ENCODE peak calls at places on chromosomes 6 and 20, in five cellular contexts. Z is suprapubic skin, E is brain microvascular endothelial cell, N is astrocyte of the cerebellum, I is fibroblast of the aortic adventitia. J is an unnamed sample.

GRCh38 chr6:142761756-142762155 is 183.2 kb downstream of the HIVEP2 start:
- DNase-seq in Z (no peak), E (no peak), N (no peak), I (no peak), J (no peak)

GRCh38 chr20:43689165-43689564 is 22.3 kb downstream of the MYBL2 start:
- DNase-seq in Z (no peak), E (no peak), N (no peak), I (no peak), J (no peak)

GRCh38 chr6:34145161-34146020 is 496 bp downstream of the GRM4 start:
- DNase-seq in Z (no peak), E (peak; percentile 36), N (no peak), I (peak; percentile 39), J (no peak)

GRCh38 chr6:43703512-43704429 is 16.2 kb upstream of the MRPS18A start:
- DNase-seq in Z (no peak), E (no peak), N (no peak), I (no peak), J (no peak)

GRCh38 chr6:125802943-125803377 is 12.2 kb downstream of the NCOA7 start:
- DNase-seq in Z (no peak), E (peak; percentile 22), N (no peak), I (peak; percentile 51), J (no peak)

GRCh38 chr6:136914947-136915346 is 7.2 kb upstream of the SLC35D3 start:
- DNase-seq in Z (no peak), E (no peak), N (no peak), I (no peak), J (no peak)

GRCh38 chr6:142642651-142643050 is 302.3 kb downstream of the HIVEP2 start:
- DNase-seq in Z (no peak), E (peak; percentile 5), N (no peak), I (no peak), J (no peak)

GRCh38 chr6:144055121-144055931 is 40.0 kb downstream of the SF3B5 start:
- DNase-seq in Z (no peak), E (no peak), N (peak; percentile 11), I (no peak), J (no peak)

GRCh38 chr6:46652603-46653438 is at the start of the genes CYP39A1 and SLC25A27:
- DNase-seq in Z (peak; percentile 94), E (peak; percentile 82), N (peak; percentile 59), I (peak; percentile 75), J (no peak)

GRCh38 chr6:35195120-35195780 is 18.5 kb upstream of the SCUBE3 start:
- DNase-seq in Z (no peak), E (no peak), N (no peak), I (no peak), J (no peak)

GRCh38 chr6:118464620-118465019 is 83.5 kb upstream of the PLN start:
- DNase-seq in Z (no peak), E (no peak), N (no peak), I (no peak), J (no peak)

GRCh38 chr6:18446771-18447170 is 59.6 kb downstream of the RNF144B start:
- DNase-seq in Z (no peak), E (no peak), N (no peak), I (no peak), J (no peak)

GRCh38 chr6:99195986-99196655 is 153.4 kb downstream of the FAXC start:
- DNase-seq in Z (no peak), E (no peak), N (no peak), I (no peak), J (no peak)

GRCh38 chr20:31440012-31440659 is at the start of gene DEFB123:
- DNase-seq in Z (no peak), E (no peak), N (no peak), I (no peak), J (no peak)

GRCh38 chr20:52303281-52303950 is 111.8 kb upstream of the ZFP64 start:
- DNase-seq in Z (no peak), E (no peak), N (no peak), I (no peak), J (no peak)

GRCh38 chr20:52923123-52923543 is 49.0 kb upstream of the TSHZ2 start:
- DNase-seq in Z (no peak), E (peak; percentile 6), N (peak; percentile 99), I (peak; percentile 79), J (peak; percentile 37)

GRCh38 chr6:142802124-142802523 is 142.9 kb downstream of the HIVEP2 start:
- DNase-seq in Z (no peak), E (peak; percentile 98), N (peak; percentile 85), I (peak; percentile 95), J (peak; percentile 99)

GRCh38 chr6:132763269-132763668 is 5.6 kb upstream of the VNN2 start:
- DNase-seq in Z (no peak), E (no peak), N (no peak), I (no peak), J (no peak)

GRCh38 chr6:165876568-165876967 is 213.5 kb upstream of the PDE10A start:
- DNase-seq in Z (no peak), E (peak; percentile 26), N (peak; percentile 23), I (peak; percentile 86), J (no peak)

GRCh38 chr6:73585566-73586415 is 65.0 kb upstream of the EEF1A1 start:
- DNase-seq in Z (no peak), E (peak; percentile 80), N (no peak), I (peak; percentile 87), J (no peak)

GRCh38 chr6:33123732-33124524 is 48.1 kb downstream of the HLA-DPB1 start:
- DNase-seq in Z (no peak), E (no peak), N (no peak), I (peak; percentile 47), J (no peak)

GRCh38 chr6:165663283-165663735 is 268 bp upstream of the PDE10A start:
- DNase-seq in Z (no peak), E (peak; percentile 46), N (no peak), I (peak; percentile 72), J (no peak)

GRCh38 chr6:12196326-12196936 is 93.7 kb upstream of the EDN1 start:
- DNase-seq in Z (no peak), E (peak; percentile 27), N (peak; percentile 84), I (peak; percentile 23), J (peak; percentile 31)

GRCh38 chr6:85772641-85773040 is 130.0 kb upstream of the SYNCRIP start:
- DNase-seq in Z (no peak), E (no peak), N (no peak), I (no peak), J (no peak)

GRCh38 chr20:57707849-57708693 is 1.7 kb downstream of the PMEPA1 start:
- DNase-seq in Z (no peak), E (no peak), N (no peak), I (peak; percentile 13), J (no peak)

GRCh38 chr6:41080623-41081022 is 7.8 kb downstream of the NFYA start:
- DNase-seq in Z (no peak), E (no peak), N (no peak), I (no peak), J (no peak)

GRCh38 chr6:90222724-90223198 is 73.9 kb downstream of the BACH2 start:
- DNase-seq in Z (no peak), E (no peak), N (no peak), I (no peak), J (no peak)

GRCh38 chr20:1295276-1295930 is 29.3 kb downstream of the SNPH start:
- DNase-seq in Z (peak; percentile 41), E (no peak), N (no peak), I (no peak), J (no peak)

GRCh38 chr20:48808382-48809034 is 19.3 kb downstream of the PREX1 start:
- DNase-seq in Z (no peak), E (no peak), N (no peak), I (no peak), J (no peak)

GRCh38 chr20:57548177-57549058 is 12.5 kb upstream of the PCK1 start:
- DNase-seq in Z (no peak), E (peak; percentile 18), N (peak; percentile 11), I (no peak), J (no peak)

GRCh38 chr20:51385941-51386530 is 156.5 kb downstream of the NFATC2 start:
- DNase-seq in Z (peak; percentile 44), E (peak; percentile 38), N (no peak), I (peak; percentile 45), J (no peak)

GRCh38 chr6:53728570-53729194 is 63.1 kb upstream of the KLHL31 start:
- DNase-seq in Z (no peak), E (peak; percentile 33), N (peak; percentile 24), I (peak; percentile 61), J (no peak)
- H3K4me3 ChIP-seq in Z (no peak overlapping the region), E (no peak overlapping the region), N (no peak overlapping the region), I (peak overlapping the region; percentile 47), J (peak overlapping the region; percentile 23)

GRCh38 chr6:93721386-93722048 is 302.2 kb upstream of the EPHA7 start:
- DNase-seq in Z (no peak), E (peak; percentile 43), N (peak; percentile 33), I (peak; percentile 46), J (no peak)
- TF ChIP-seq CTCF in Z (no peak), E (peak; percentile 78), N (peak; percentile 70), I (peak; percentile 67), J (peak; percentile 9)

DNA sequence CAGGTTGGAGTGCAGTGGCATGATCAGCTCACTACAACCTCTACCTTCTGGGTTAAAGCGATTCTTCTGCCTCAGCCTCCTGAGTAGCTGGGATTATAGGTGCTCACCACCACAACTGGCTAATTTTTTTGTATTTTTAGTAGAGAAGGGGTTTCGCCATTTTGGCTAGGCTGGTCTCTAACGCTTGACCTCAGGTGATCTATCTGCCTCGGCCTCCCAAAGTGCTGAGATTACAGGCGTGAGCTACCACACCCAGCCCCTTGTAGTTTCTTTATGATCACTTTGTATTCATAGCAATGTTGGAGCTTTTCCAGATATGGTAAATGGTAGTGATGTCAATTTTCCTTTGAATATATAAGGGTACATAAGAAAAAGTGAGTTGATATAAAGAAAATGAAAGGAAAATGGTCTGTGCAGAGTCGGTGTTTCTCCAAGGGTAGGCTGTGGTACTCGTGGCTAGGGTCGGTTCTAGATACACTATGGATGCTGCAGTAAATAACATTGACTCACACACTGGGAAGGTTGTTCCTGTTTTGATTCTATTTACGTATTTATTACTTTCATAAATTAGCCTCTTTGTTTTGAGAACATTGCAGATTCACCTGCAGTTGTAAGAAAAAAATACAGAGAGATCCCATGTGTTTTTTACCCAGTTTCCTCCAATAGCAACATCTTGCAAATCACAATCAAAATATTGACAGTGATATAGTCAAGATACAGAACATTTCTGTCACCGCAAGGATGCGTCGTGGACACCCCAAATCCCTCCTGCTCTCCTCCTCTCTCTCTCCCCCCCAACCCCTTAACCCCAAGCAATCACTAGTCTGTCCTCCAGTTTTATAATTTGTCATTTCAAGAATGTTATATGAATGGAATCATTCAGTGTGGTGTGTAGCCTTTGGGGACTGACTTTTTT is 2.4 kb downstream of the ZNF831 start:
- DNase-seq in Z (no peak), E (no peak), N (no peak), I (no peak), J (no peak)
- H3K4me3 ChIP-seq in Z (no peak overlapping the region), E (no peak overlapping the region), N (no peak overlapping the region), I (no peak overlapping the region), J (no peak overlapping the region)

DNA sequence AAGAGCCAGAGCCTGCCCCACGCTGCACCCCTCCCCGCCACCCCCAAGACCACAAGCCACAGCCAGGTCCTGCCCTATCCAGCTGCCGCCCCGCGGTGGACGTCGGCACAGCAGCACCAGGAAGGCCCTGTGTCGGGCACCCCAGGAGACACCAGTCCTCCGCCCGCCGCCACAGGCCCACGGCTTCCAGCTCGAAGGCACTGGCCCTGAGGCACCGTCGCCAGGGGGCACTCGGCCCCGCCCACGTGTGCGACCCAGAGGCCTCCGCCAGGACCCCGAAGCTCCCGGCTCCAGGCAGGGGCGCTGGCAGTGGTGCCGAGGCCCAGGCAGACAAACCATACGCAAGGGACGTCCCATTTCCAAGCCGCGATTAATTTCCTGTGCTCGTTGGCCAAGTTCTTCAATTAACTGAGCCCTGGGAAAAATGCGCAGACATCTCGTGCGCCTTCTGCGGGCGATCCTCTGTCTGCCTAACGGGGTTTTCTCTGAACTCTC is 19.4 kb downstream of the KCNQ2 start:
- DNase-seq in Z (no peak), E (no peak), N (no peak), I (no peak), J (no peak)
- TF ChIP-seq CTCF in Z (no peak), E (peak; percentile 18), N (peak; percentile 20), I (peak; percentile 11), J (peak; percentile 15)